ENCODE peak calls at places on chromosomes 11 and 22, in six cellular contexts. One of them, this sample, is unnamed.

GRCh38 chr11:128467610-128468041 is 119.7 kb downstream of the ETS1 start:
- DNase-seq in activated T-cell treated with anti-CD3 and anti-CD28 coated beads for 1 hour: no peak
- DNase-seq in H9: no peak
- DNase-seq in AG04450: peak
- DNase-seq in NCI-H524: no peak
- DNase-seq in gastrocnemius medialis: peak
- DNase-seq in this sample: no peak

GRCh38 chr11:69492201-69492991 is 10.9 kb downstream of the LINC01488 start:
- DNase-seq in NCI-H524: no peak
- DNase-seq in AG04450: no peak
- DNase-seq in activated T-cell treated with anti-CD3 and anti-CD28 coated beads for 1 hour: no peak
- DNase-seq in gastrocnemius medialis: no peak
- DNase-seq in H9: no peak
- DNase-seq in this sample: no peak

GRCh38 chr22:39278040-39278439 is 33.3 kb upstream of the PDGFB start:
- DNase-seq in activated T-cell treated with anti-CD3 and anti-CD28 coated beads for 1 hour: no peak
- DNase-seq in AG04450: no peak
- DNase-seq in H9: no peak
- DNase-seq in gastrocnemius medialis: peak
- DNase-seq in NCI-H524: no peak
- DNase-seq in this sample: no peak

GRCh38 chr11:77084581-77085191 is 17.9 kb downstream of the CAPN5 start:
- DNase-seq in NCI-H524: no peak
- DNase-seq in AG04450: no peak
- DNase-seq in activated T-cell treated with anti-CD3 and anti-CD28 coated beads for 1 hour: no peak
- DNase-seq in H9: no peak
- DNase-seq in gastrocnemius medialis: no peak
- DNase-seq in this sample: no peak

GRCh38 chr22:23070418-23071162 is at the start of gene GNAZ:
- DNase-seq in AG04450: no peak
- DNase-seq in activated T-cell treated with anti-CD3 and anti-CD28 coated beads for 1 hour: no peak
- DNase-seq in NCI-H524: peak
- DNase-seq in gastrocnemius medialis: no peak
- DNase-seq in H9: peak
- DNase-seq in this sample: no peak

GRCh38 chr11:44716256-44716655 is 10.5 kb upstream of the TSPAN18 start:
- DNase-seq in NCI-H524: no peak
- DNase-seq in activated T-cell treated with anti-CD3 and anti-CD28 coated beads for 1 hour: no peak
- DNase-seq in AG04450: no peak
- DNase-seq in gastrocnemius medialis: no peak
- DNase-seq in H9: no peak
- DNase-seq in this sample: no peak

GRCh38 chr11:126175261-126175885 is 36.1 kb downstream of the RPUSD4 start:
- DNase-seq in NCI-H524: no peak
- DNase-seq in gastrocnemius medialis: no peak
- DNase-seq in activated T-cell treated with anti-CD3 and anti-CD28 coated beads for 1 hour: no peak
- DNase-seq in H9: no peak
- DNase-seq in AG04450: no peak
- DNase-seq in this sample: no peak

GRCh38 chr11:9014826-9015225 is 11.0 kb upstream of the NRIP3 start:
- DNase-seq in activated T-cell treated with anti-CD3 and anti-CD28 coated beads for 1 hour: no peak
- DNase-seq in H9: no peak
- DNase-seq in AG04450: no peak
- DNase-seq in NCI-H524: no peak
- DNase-seq in gastrocnemius medialis: no peak
- DNase-seq in this sample: no peak